ENCODE peak calls at places on chromosome 10, in seven cellular contexts. B is hepatocyte, Y is mammary epithelial cell, H is H1, J is GM23248, S is HepG2, A is HCT116. L is an unnamed sample.

GRCh38 chr10:86963341-86963919 is 4.9 kb upstream of the ADIRF start:
- DNase-seq in B (no peak), Y (no peak), H (no peak), J (no peak), S (no peak), A (no peak), L (no peak)

GRCh38 chr10:119029613-119030420 is at the start of gene NANOS1:
- DNase-seq in B (peak), Y (peak), H (no peak), J (peak), S (no peak), A (no peak), L (no peak)

GRCh38 chr10:113278664-113279063 is 274.2 kb upstream of the HABP2 start:
- DNase-seq in B (no peak), Y (no peak), H (no peak), J (no peak), S (no peak), A (no peak), L (no peak)

GRCh38 chr10:80186364-80187012 is 18.8 kb downstream of the ANXA11 start:
- DNase-seq in B (no peak), Y (no peak), H (no peak), J (peak), S (no peak), A (no peak), L (no peak)

GRCh38 chr10:115660391-115660790 is 567.2 kb downstream of the ATRNL1 start:
- DNase-seq in B (no peak), Y (no peak), H (no peak), J (no peak), S (no peak), A (no peak), L (no peak)

GRCh38 chr10:74202356-74202755 is 51.3 kb downstream of the ADK start:
- DNase-seq in B (no peak), Y (no peak), H (no peak), J (no peak), S (no peak), A (no peak), L (no peak)

GRCh38 chr10:36172574-36172973 is 530.5 kb upstream of the FZD8 start:
- DNase-seq in B (no peak), Y (peak), H (no peak), J (peak), S (no peak), A (no peak), L (no peak)

GRCh38 chr10:118439824-118440223 is 97.7 kb upstream of the FAM204A start:
- DNase-seq in B (no peak), Y (no peak), H (no peak), J (no peak), S (no peak), A (no peak), L (no peak)

GRCh38 chr10:58435297-58435696 is 50.1 kb downstream of the TFAM start:
- DNase-seq in B (peak), Y (peak), H (no peak), J (peak), S (peak), A (peak), L (peak)

GRCh38 chr10:94178475-94179251 is 184.1 kb downstream of the NOC3L start:
- DNase-seq in B (no peak), Y (no peak), H (no peak), J (no peak), S (no peak), A (no peak), L (no peak)

GRCh38 chr10:58373446-58373834 is 11.8 kb upstream of the TFAM start:
- DNase-seq in B (no peak), Y (peak), H (no peak), J (peak), S (no peak), A (no peak), L (no peak)

GRCh38 chr10:79070611-79071534 is 2.1 kb downstream of the ZMIZ1 start:
- DNase-seq in B (peak), Y (peak), H (no peak), J (peak), S (peak), A (no peak), L (peak)

GRCh38 chr10:132630666-132631347 is 93.2 kb downstream of the INPP5A start:
- DNase-seq in B (no peak), Y (no peak), H (no peak), J (peak), S (no peak), A (no peak), L (no peak)

GRCh38 chr10:107689318-107689717 is 524.8 kb upstream of the SORCS1 start:
- DNase-seq in B (no peak), Y (peak), H (no peak), J (peak), S (no peak), A (no peak), L (no peak)

GRCh38 chr10:103584216-103585010 is 90.9 kb downstream of the NEURL1 start:
- DNase-seq in B (no peak), Y (no peak), H (no peak), J (peak), S (no peak), A (no peak), L (no peak)

GRCh38 chr10:4947635-4948596 is 15.3 kb upstream of the AKR1C1 start:
- DNase-seq in B (peak), Y (peak), H (no peak), J (peak), S (peak), A (peak), L (peak)

GRCh38 chr10:58771850-58772249 is 259.2 kb downstream of the BICC1 start:
- DNase-seq in B (no peak), Y (no peak), H (no peak), J (no peak), S (no peak), A (no peak), L (no peak)

GRCh38 chr10:79947083-79947415 is 1.9 kb downstream of the SFTPD start:
- DNase-seq in B (no peak), Y (no peak), H (no peak), J (no peak), S (no peak), A (no peak), L (no peak)

GRCh38 chr10:35795131-35795819 is 153.2 kb upstream of the FZD8 start:
- DNase-seq in B (no peak), Y (peak), H (no peak), J (peak), S (no peak), A (no peak), L (no peak)

GRCh38 chr10:6642881-6643280 is 62.8 kb upstream of the PRKCQ start:
- DNase-seq in B (no peak), Y (no peak), H (no peak), J (no peak), S (no peak), A (no peak), L (no peak)

GRCh38 chr10:126060232-126060935 is 164.0 kb downstream of the FANK1 start:
- DNase-seq in B (no peak), Y (no peak), H (no peak), J (peak), S (no peak), A (no peak), L (no peak)

GRCh38 chr10:102675887-102676616 is 31.8 kb downstream of the TRIM8 start:
- DNase-seq in B (peak), Y (peak), H (no peak), J (peak), S (peak), A (no peak), L (no peak)

GRCh38 chr10:6702030-6702429 is 122.0 kb upstream of the PRKCQ start:
- DNase-seq in B (no peak), Y (no peak), H (no peak), J (no peak), S (no peak), A (no peak), L (no peak)

GRCh38 chr10:91901784-91902677 is 7.3 kb downstream of the FGFBP3 start:
- DNase-seq in B (peak), Y (peak), H (no peak), J (peak), S (peak), A (peak), L (peak)

GRCh38 chr10:119283818-119284217 is 76.4 kb downstream of the GRK5 start:
- DNase-seq in B (no peak), Y (no peak), H (no peak), J (no peak), S (no peak), A (no peak), L (no peak)

DNA sequence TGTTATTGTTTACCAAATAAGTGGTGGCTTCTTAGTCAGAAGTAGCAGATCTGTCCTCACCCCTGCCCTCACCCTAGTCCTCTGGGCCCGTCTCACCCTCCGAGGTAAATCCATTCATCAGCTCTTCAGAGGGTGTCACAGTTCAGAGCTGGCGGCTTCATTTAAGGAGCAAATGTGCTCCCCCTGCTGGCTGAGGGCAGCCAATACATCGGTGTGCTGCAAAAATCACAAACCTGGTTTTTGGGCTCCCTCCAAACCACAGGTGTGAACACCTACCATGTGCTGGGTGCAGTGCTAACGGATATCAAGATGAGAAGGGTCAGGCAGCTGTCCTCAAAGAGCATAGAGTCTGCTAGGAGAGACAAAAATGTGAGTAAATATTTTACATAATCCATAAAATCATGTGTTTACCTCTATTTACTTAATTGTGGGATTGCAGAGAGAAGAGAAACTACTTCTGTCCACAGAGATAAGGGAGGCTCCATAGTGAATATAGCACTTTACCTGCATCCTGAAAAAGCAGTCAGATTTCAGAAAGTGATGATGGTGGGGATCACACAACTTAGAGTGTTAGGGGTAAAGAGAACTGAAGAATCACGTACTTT is 15.5 kb upstream of the CRTAC1 start:
- DNase-seq in B (peak), Y (peak), H (peak), J (peak), S (peak), A (peak), L (no peak)
- TF ChIP-seq EZH2 in B (no peak), Y (no peak), H (no peak), J (no peak), S (no peak), A (no peak), L (no peak)

GRCh38 chr10:22618081-22618785 is 96.1 kb downstream of the PIP4K2A start:
- DNase-seq in B (no peak), Y (no peak), H (no peak), J (peak), S (peak), A (peak), L (no peak)

GRCh38 chr10:22617516-22617915 is 96.9 kb downstream of the PIP4K2A start:
- DNase-seq in B (no peak), Y (no peak), H (no peak), J (no peak), S (no peak), A (no peak), L (no peak)

GRCh38 chr10:22613011-22613410 is 101.4 kb downstream of the PIP4K2A start:
- DNase-seq in B (no peak), Y (no peak), H (no peak), J (no peak), S (no peak), A (no peak), L (no peak)

GRCh38 chr10:22615101-22615500 is 99.3 kb downstream of the PIP4K2A start:
- DNase-seq in B (no peak), Y (no peak), H (no peak), J (no peak), S (no peak), A (no peak), L (no peak)

DNA sequence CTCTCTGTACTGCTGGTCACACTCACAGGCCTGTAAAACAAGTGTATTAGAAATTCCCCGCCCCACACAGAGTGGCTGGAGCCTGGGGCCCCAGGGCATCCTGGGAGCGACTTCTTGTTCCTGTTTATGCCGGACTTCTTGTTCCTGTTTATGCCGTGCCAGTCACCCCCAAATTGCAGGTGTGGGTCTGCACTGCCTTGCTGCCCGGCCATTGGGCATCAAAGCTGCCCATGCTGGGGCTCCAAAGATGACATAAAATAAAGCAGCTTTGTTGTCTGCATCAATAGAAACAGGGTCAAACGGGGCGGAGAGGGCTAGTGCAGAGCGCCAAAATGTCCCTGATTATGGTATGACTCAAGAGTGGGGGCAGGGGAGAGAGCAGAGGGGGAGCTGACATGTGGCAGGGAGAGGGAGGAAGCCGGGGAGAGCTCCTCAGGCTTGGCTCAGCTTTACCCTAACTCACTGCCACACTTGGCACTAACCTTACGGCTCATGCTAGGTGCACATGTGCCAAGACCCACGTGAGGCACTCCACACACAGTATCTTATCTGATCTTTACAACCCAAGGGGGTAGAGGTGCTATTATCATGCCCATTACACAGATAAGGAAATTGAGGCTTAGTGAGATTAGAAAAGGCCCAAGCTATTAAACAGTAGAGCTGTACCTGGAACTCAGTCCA is 98.4 kb downstream of the PIP4K2A start:
- DNase-seq in B (peak), Y (no peak), H (no peak), J (no peak), S (peak), A (no peak), L (no peak)
- H3K4me3 ChIP-seq in B (no peak), Y (no peak), H (no peak), J (no peak), S (peak), A (peak), L (no peak)

DNA sequence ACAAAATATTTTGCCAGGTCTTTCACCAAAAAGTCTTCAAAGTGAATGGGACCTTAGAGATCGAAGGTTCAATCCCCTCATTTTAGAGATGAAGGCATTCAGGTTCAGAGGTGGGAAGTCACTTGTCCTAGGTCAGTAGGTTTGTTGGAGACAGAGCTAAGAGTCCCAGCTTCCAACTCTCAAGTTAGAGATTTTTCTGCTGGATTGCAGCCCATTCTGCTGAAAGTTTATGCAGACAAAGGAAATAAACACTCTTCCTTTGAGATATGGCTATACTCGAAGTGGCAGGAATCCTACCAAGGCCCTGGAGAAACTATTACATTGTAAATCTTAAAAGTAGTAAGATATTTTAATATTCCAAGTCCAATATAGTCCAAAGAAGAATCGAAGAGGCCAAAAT is 64.4 kb downstream of the LYZL1 start:
- DNase-seq in B (no peak), Y (no peak), H (no peak), J (no peak), S (no peak), A (no peak), L (no peak)
- TF ChIP-seq EZH2 in B (no peak), Y (no peak), H (no peak), J (no peak), S (no peak), A (no peak), L (no peak)

GRCh38 chr10:70221030-70221429 is 12.2 kb downstream of the PPA1 start:
- DNase-seq in B (no peak), Y (no peak), H (no peak), J (no peak), S (no peak), A (no peak), L (no peak)
- H3K4me3 ChIP-seq in B (no peak), Y (no peak), H (no peak), J (no peak), S (no peak), A (no peak), L (no peak)

DNA sequence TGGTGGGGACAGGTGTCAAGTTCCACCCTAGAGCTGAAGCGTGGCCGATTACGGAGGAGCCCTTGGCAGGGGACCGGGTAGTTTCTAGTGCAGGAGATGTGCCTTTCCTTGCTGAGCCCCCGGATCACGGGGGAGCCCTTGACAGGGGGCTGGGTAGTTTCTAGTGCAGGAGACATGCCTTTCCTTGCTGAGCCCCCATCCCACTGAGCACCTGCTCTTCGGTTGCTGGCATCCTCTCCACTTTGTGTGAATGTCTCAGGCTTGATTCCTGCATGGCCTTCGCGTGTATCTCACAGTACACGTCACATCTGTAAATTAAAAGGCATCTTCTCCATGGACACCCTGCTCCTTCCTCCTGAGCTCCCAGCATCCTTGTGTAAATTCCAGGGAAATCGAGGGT is 263.5 kb downstream of the ADARB2 start:
- DNase-seq in B (no peak), Y (no peak), H (no peak), J (no peak), S (no peak), A (no peak), L (no peak)
- TF ChIP-seq EZH2 in B (no peak), Y (no peak), H (no peak), J (no peak), S (no peak), A (no peak), L (no peak)

GRCh38 chr10:3625959-3626751 is 158.9 kb downstream of the KLF6 start:
- DNase-seq in B (no peak), Y (peak), H (no peak), J (peak), S (no peak), A (no peak), L (no peak)
- H3K4me3 ChIP-seq in B (no peak), Y (no peak), H (no peak), J (no peak), S (no peak), A (no peak), L (no peak)

L was measured in keratinocyte.